ENCODE peak calls at places on chromosome 7, in six cellular contexts. One of them, this sample, is unnamed.

GRCh38 chr7:48168159-48168558 is 3.1 kb upstream of the ABCA13 start:
- DNase-seq in C1 segment of cervical spinal cord: no peak
- DNase-seq in hippocampal formation: no peak
- DNase-seq in HFF-Myc: no peak
- DNase-seq in activated CD4-positive, alpha-beta T cell treated with anti-CD3 and anti-CD28 coated beads, Interleukin-2, amount 10 ng/mL, durations not matched to agents 7 days and 5 days: no peak
- DNase-seq in sciatic nerve: no peak
- DNase-seq in this sample: peak; percentile 12

GRCh38 chr7:127629268-127629854 is 11.4 kb upstream of the PAX4 start:
- DNase-seq in C1 segment of cervical spinal cord: no peak
- DNase-seq in hippocampal formation: no peak
- DNase-seq in HFF-Myc: no peak
- DNase-seq in activated CD4-positive, alpha-beta T cell treated with anti-CD3 and anti-CD28 coated beads, Interleukin-2, amount 10 ng/mL, durations not matched to agents 7 days and 5 days: peak; percentile 21
- DNase-seq in sciatic nerve: no peak
- DNase-seq in this sample: peak; percentile 34

GRCh38 chr7:151076863-151077704 is 3.5 kb downstream of the FASTK start:
- DNase-seq in C1 segment of cervical spinal cord: no peak
- DNase-seq in hippocampal formation: no peak
- DNase-seq in HFF-Myc: no peak
- DNase-seq in activated CD4-positive, alpha-beta T cell treated with anti-CD3 and anti-CD28 coated beads, Interleukin-2, amount 10 ng/mL, durations not matched to agents 7 days and 5 days: no peak
- DNase-seq in sciatic nerve: no peak
- DNase-seq in this sample: no peak

GRCh38 chr7:2069472-2069860 is 163.3 kb downstream of the MAD1L1 start:
- DNase-seq in C1 segment of cervical spinal cord: no peak
- DNase-seq in hippocampal formation: peak; percentile 29
- DNase-seq in HFF-Myc: no peak
- DNase-seq in activated CD4-positive, alpha-beta T cell treated with anti-CD3 and anti-CD28 coated beads, Interleukin-2, amount 10 ng/mL, durations not matched to agents 7 days and 5 days: no peak
- DNase-seq in sciatic nerve: no peak
- DNase-seq in this sample: no peak

GRCh38 chr7:134031835-134032617 is 95.1 kb upstream of the LRGUK start:
- DNase-seq in C1 segment of cervical spinal cord: no peak
- DNase-seq in hippocampal formation: no peak
- DNase-seq in HFF-Myc: no peak
- DNase-seq in activated CD4-positive, alpha-beta T cell treated with anti-CD3 and anti-CD28 coated beads, Interleukin-2, amount 10 ng/mL, durations not matched to agents 7 days and 5 days: no peak
- DNase-seq in sciatic nerve: no peak
- DNase-seq in this sample: no peak

GRCh38 chr7:8724080-8724718 is 290.8 kb downstream of the NXPH1 start:
- DNase-seq in C1 segment of cervical spinal cord: no peak
- DNase-seq in hippocampal formation: peak; percentile 43
- DNase-seq in HFF-Myc: no peak
- DNase-seq in activated CD4-positive, alpha-beta T cell treated with anti-CD3 and anti-CD28 coated beads, Interleukin-2, amount 10 ng/mL, durations not matched to agents 7 days and 5 days: peak; percentile 26
- DNase-seq in sciatic nerve: no peak
- DNase-seq in this sample: no peak

GRCh38 chr7:19107392-19108147 is 9.9 kb downstream of the TWIST1 start:
- DNase-seq in C1 segment of cervical spinal cord: no peak
- DNase-seq in hippocampal formation: no peak
- DNase-seq in HFF-Myc: no peak
- DNase-seq in activated CD4-positive, alpha-beta T cell treated with anti-CD3 and anti-CD28 coated beads, Interleukin-2, amount 10 ng/mL, durations not matched to agents 7 days and 5 days: no peak
- DNase-seq in sciatic nerve: peak; percentile 63
- DNase-seq in this sample: no peak

GRCh38 chr7:37988721-37989650 is 68.5 kb downstream of the EPDR1 start:
- DNase-seq in C1 segment of cervical spinal cord: no peak
- DNase-seq in hippocampal formation: no peak
- DNase-seq in HFF-Myc: no peak
- DNase-seq in activated CD4-positive, alpha-beta T cell treated with anti-CD3 and anti-CD28 coated beads, Interleukin-2, amount 10 ng/mL, durations not matched to agents 7 days and 5 days: no peak
- DNase-seq in sciatic nerve: no peak
- DNase-seq in this sample: no peak

GRCh38 chr7:8258734-8259133 is 3.2 kb downstream of the ICA1 start:
- DNase-seq in C1 segment of cervical spinal cord: no peak
- DNase-seq in hippocampal formation: no peak
- DNase-seq in HFF-Myc: no peak
- DNase-seq in activated CD4-positive, alpha-beta T cell treated with anti-CD3 and anti-CD28 coated beads, Interleukin-2, amount 10 ng/mL, durations not matched to agents 7 days and 5 days: no peak
- DNase-seq in sciatic nerve: no peak
- DNase-seq in this sample: no peak

GRCh38 chr7:129784437-129784782 is 168.3 kb downstream of the UBE2H start:
- DNase-seq in C1 segment of cervical spinal cord: no peak
- DNase-seq in hippocampal formation: no peak
- DNase-seq in HFF-Myc: no peak
- DNase-seq in activated CD4-positive, alpha-beta T cell treated with anti-CD3 and anti-CD28 coated beads, Interleukin-2, amount 10 ng/mL, durations not matched to agents 7 days and 5 days: no peak
- DNase-seq in sciatic nerve: no peak
- DNase-seq in this sample: no peak

GRCh38 chr7:80450621-80451308 is 61.1 kb downstream of the GNAT3 start:
- DNase-seq in C1 segment of cervical spinal cord: no peak
- DNase-seq in hippocampal formation: no peak
- DNase-seq in HFF-Myc: no peak
- DNase-seq in activated CD4-positive, alpha-beta T cell treated with anti-CD3 and anti-CD28 coated beads, Interleukin-2, amount 10 ng/mL, durations not matched to agents 7 days and 5 days: no peak
- DNase-seq in sciatic nerve: no peak
- DNase-seq in this sample: peak; percentile 2

GRCh38 chr7:41107938-41108448 is 594.9 kb downstream of the INHBA start:
- DNase-seq in C1 segment of cervical spinal cord: no peak
- DNase-seq in hippocampal formation: no peak
- DNase-seq in HFF-Myc: no peak
- DNase-seq in activated CD4-positive, alpha-beta T cell treated with anti-CD3 and anti-CD28 coated beads, Interleukin-2, amount 10 ng/mL, durations not matched to agents 7 days and 5 days: no peak
- DNase-seq in sciatic nerve: no peak
- DNase-seq in this sample: no peak

GRCh38 chr7:100689230-100690135 is 4.6 kb downstream of the GIGYF1 start:
- DNase-seq in C1 segment of cervical spinal cord: no peak
- DNase-seq in hippocampal formation: no peak
- DNase-seq in HFF-Myc: no peak
- DNase-seq in activated CD4-positive, alpha-beta T cell treated with anti-CD3 and anti-CD28 coated beads, Interleukin-2, amount 10 ng/mL, durations not matched to agents 7 days and 5 days: no peak
- DNase-seq in sciatic nerve: no peak
- DNase-seq in this sample: no peak

GRCh38 chr7:150973571-150974451 is 4.3 kb downstream of the KCNH2 start:
- DNase-seq in C1 segment of cervical spinal cord: no peak
- DNase-seq in hippocampal formation: no peak
- DNase-seq in HFF-Myc: no peak
- DNase-seq in activated CD4-positive, alpha-beta T cell treated with anti-CD3 and anti-CD28 coated beads, Interleukin-2, amount 10 ng/mL, durations not matched to agents 7 days and 5 days: peak; percentile 33
- DNase-seq in sciatic nerve: no peak
- DNase-seq in this sample: no peak

GRCh38 chr7:55081067-55081853 is 62.4 kb downstream of the EGFR start:
- DNase-seq in C1 segment of cervical spinal cord: no peak
- DNase-seq in hippocampal formation: no peak
- DNase-seq in HFF-Myc: no peak
- DNase-seq in activated CD4-positive, alpha-beta T cell treated with anti-CD3 and anti-CD28 coated beads, Interleukin-2, amount 10 ng/mL, durations not matched to agents 7 days and 5 days: no peak
- DNase-seq in sciatic nerve: no peak
- DNase-seq in this sample: no peak

GRCh38 chr7:368651-369475 is 78.9 kb downstream of the FOXL3 start:
- DNase-seq in C1 segment of cervical spinal cord: no peak
- DNase-seq in hippocampal formation: no peak
- DNase-seq in HFF-Myc: no peak
- DNase-seq in activated CD4-positive, alpha-beta T cell treated with anti-CD3 and anti-CD28 coated beads, Interleukin-2, amount 10 ng/mL, durations not matched to agents 7 days and 5 days: no peak
- DNase-seq in sciatic nerve: no peak
- DNase-seq in this sample: no peak

GRCh38 chr7:134662166-134662870 is 15.7 kb downstream of the BPGM start:
- DNase-seq in C1 segment of cervical spinal cord: no peak
- DNase-seq in hippocampal formation: no peak
- DNase-seq in HFF-Myc: no peak
- DNase-seq in activated CD4-positive, alpha-beta T cell treated with anti-CD3 and anti-CD28 coated beads, Interleukin-2, amount 10 ng/mL, durations not matched to agents 7 days and 5 days: no peak
- DNase-seq in sciatic nerve: no peak
- DNase-seq in this sample: no peak

GRCh38 chr7:74722045-74722603 is 51.7 kb upstream of the NCF1 start:
- DNase-seq in C1 segment of cervical spinal cord: no peak
- DNase-seq in hippocampal formation: no peak
- DNase-seq in HFF-Myc: no peak
- DNase-seq in activated CD4-positive, alpha-beta T cell treated with anti-CD3 and anti-CD28 coated beads, Interleukin-2, amount 10 ng/mL, durations not matched to agents 7 days and 5 days: no peak
- DNase-seq in sciatic nerve: no peak
- DNase-seq in this sample: no peak